ENCODE peak calls at places on chromosomes 4 and X, in eight cellular contexts. W is MM.1S, N is kidney epithelial cell, J is A549, D is K562, T is adrenal gland, M is HFF-Myc, G is left ventricle myocardium inferior. E is an unnamed sample.

GRCh38 chr4:71181332-71181731 is 157.5 kb upstream of the SLC4A4 start:
- DNase-seq in W (no peak), N (no peak), J (no peak), D (no peak), T (no peak), M (no peak), G (no peak), E (no peak)

GRCh38 chrX:13432776-13433605 is 113.1 kb upstream of the ATXN3L start:
- DNase-seq in W (no peak), N (no peak), J (no peak), D (no peak), T (no peak), M (peak), G (no peak), E (no peak)

GRCh38 chr4:17490575-17491059 is 21.3 kb downstream of the QDPR start:
- DNase-seq in W (no peak), N (no peak), J (no peak), D (no peak), T (no peak), M (no peak), G (no peak), E (no peak)

GRCh38 chrX:130301405-130301804 is 32.7 kb upstream of the ZNF280C start:
- DNase-seq in W (no peak), N (no peak), J (no peak), D (no peak), T (no peak), M (no peak), G (no peak), E (no peak)

GRCh38 chrX:123450217-123450616 is 266.1 kb downstream of the GRIA3 start:
- DNase-seq in W (peak), N (no peak), J (peak), D (no peak), T (no peak), M (no peak), G (no peak), E (no peak)

GRCh38 chr4:184941671-184942070 is 76.6 kb upstream of the HELT start:
- DNase-seq in W (no peak), N (no peak), J (no peak), D (no peak), T (no peak), M (no peak), G (no peak), E (no peak)

GRCh38 chr4:128354205-128354821 is 66.7 kb upstream of the PGRMC2 start:
- DNase-seq in W (no peak), N (peak), J (peak), D (no peak), T (peak), M (peak), G (no peak), E (peak)

GRCh38 chrX:49117597-49117996 is 5.9 kb downstream of the GPKOW start:
- DNase-seq in W (no peak), N (no peak), J (no peak), D (no peak), T (no peak), M (no peak), G (no peak), E (no peak)

GRCh38 chrX:153960077-153960476 is 11.5 kb downstream of the HCFC1 start:
- DNase-seq in W (no peak), N (no peak), J (no peak), D (no peak), T (no peak), M (no peak), G (no peak), E (no peak)

GRCh38 chr4:41883988-41884737 is 51.1 kb upstream of the TMEM33 start:
- DNase-seq in W (no peak), N (no peak), J (no peak), D (no peak), T (peak), M (no peak), G (no peak), E (no peak)

GRCh38 chrX:769796-770195 is 139.2 kb downstream of the SHOX start:
- DNase-seq in W (no peak), N (no peak), J (no peak), D (no peak), T (no peak), M (no peak), G (no peak), E (no peak)

GRCh38 chr4:992297-993110 is 700 bp downstream of the SLC26A1 start:
- DNase-seq in W (no peak), N (no peak), J (peak), D (peak), T (peak), M (no peak), G (no peak), E (peak)

GRCh38 chrX:38435130-38435529 is 82.7 kb downstream of the OTC start:
- DNase-seq in W (no peak), N (no peak), J (no peak), D (no peak), T (peak), M (no peak), G (no peak), E (no peak)

GRCh38 chr4:94032754-94033153 is 174.9 kb upstream of the SMARCAD1 start:
- DNase-seq in W (no peak), N (no peak), J (peak), D (no peak), T (no peak), M (no peak), G (no peak), E (no peak)

GRCh38 chrX:140149761-140150160 is 184.4 kb upstream of the CXorf66 start:
- DNase-seq in W (no peak), N (no peak), J (no peak), D (no peak), T (no peak), M (no peak), G (no peak), E (no peak)

GRCh38 chr4:82753725-82754410 is 44.7 kb downstream of the SCD5 start:
- DNase-seq in W (no peak), N (no peak), J (no peak), D (no peak), T (peak), M (no peak), G (no peak), E (peak)

GRCh38 chr4:70718811-70719604 is 2.8 kb upstream of the RUFY3 start:
- DNase-seq in W (no peak), N (no peak), J (no peak), D (no peak), T (no peak), M (no peak), G (no peak), E (no peak)

GRCh38 chr4:94570558-94570957 is 118.8 kb downstream of the PDLIM5 start:
- DNase-seq in W (no peak), N (no peak), J (no peak), D (no peak), T (no peak), M (no peak), G (no peak), E (no peak)

GRCh38 chr4:138021116-138021820 is 220.9 kb downstream of the SLC7A11 start:
- DNase-seq in W (no peak), N (no peak), J (no peak), D (no peak), T (no peak), M (no peak), G (no peak), E (no peak)

GRCh38 chrX:70470850-70471289 is 26.2 kb downstream of the DLG3 start:
- DNase-seq in W (peak), N (no peak), J (no peak), D (no peak), T (no peak), M (no peak), G (no peak), E (no peak)

GRCh38 chr4:82372874-82373815 is 646 bp downstream of the HNRNPD start:
- DNase-seq in W (peak), N (no peak), J (peak), D (peak), T (peak), M (peak), G (peak), E (no peak)

GRCh38 chr4:41124916-41125548 is 89.3 kb downstream of the APBB2 start:
- DNase-seq in W (no peak), N (no peak), J (peak), D (no peak), T (no peak), M (no peak), G (no peak), E (no peak)

GRCh38 chr4:176044589-176044951 is 21.1 kb upstream of the WDR17 start:
- DNase-seq in W (no peak), N (no peak), J (no peak), D (no peak), T (no peak), M (no peak), G (no peak), E (no peak)

GRCh38 chr4:181946902-181947301 is 296.3 kb upstream of the TENM3 start:
- DNase-seq in W (no peak), N (no peak), J (no peak), D (no peak), T (no peak), M (no peak), G (no peak), E (no peak)

GRCh38 chr4:16026155-16026761 is 57.6 kb downstream of the PROM1 start:
- DNase-seq in W (peak), N (no peak), J (peak), D (peak), T (peak), M (no peak), G (no peak), E (no peak)

GRCh38 chr4:72326692-72327632 is 242.1 kb downstream of the ADAMTS3 start:
- DNase-seq in W (peak), N (no peak), J (peak), D (no peak), T (no peak), M (no peak), G (no peak), E (peak)

GRCh38 chr4:85445058-85445639 is 29.8 kb upstream of the ARHGAP24 start:
- DNase-seq in W (no peak), N (no peak), J (no peak), D (no peak), T (no peak), M (no peak), G (no peak), E (peak)

GRCh38 chrX:131262738-131263679 is 26.1 kb downstream of the IGSF1 start:
- DNase-seq in W (peak), N (no peak), J (peak), D (peak), T (peak), M (no peak), G (no peak), E (no peak)

GRCh38 chr4:59091376-59092142 is 1981.4 kb upstream of the IGFBP7 start:
- DNase-seq in W (no peak), N (no peak), J (no peak), D (no peak), T (no peak), M (no peak), G (no peak), E (no peak)

GRCh38 chr4:157700898-157701694 is 471.7 kb downstream of the GASK1B start:
- DNase-seq in W (no peak), N (no peak), J (no peak), D (no peak), T (no peak), M (no peak), G (no peak), E (peak)

GRCh38 chr4:47762376-47763266 is 75.2 kb downstream of the CORIN start:
- DNase-seq in W (no peak), N (no peak), J (no peak), D (no peak), T (no peak), M (no peak), G (no peak), E (no peak)

GRCh38 chr4:77728420-77728819 is 90.7 kb downstream of the CNOT6L start:
- DNase-seq in W (no peak), N (no peak), J (no peak), D (peak), T (no peak), M (no peak), G (no peak), E (no peak)
- TF ChIP-seq CTCF in W (peak), N (peak), J (no peak), D (no peak), T (no peak), M (no peak), G (no peak), E (no peak)

GRCh38 chrX:150575415-150575814 is 7.0 kb downstream of the MTM1 start:
- DNase-seq in W (no peak), N (peak), J (peak), D (no peak), T (peak), M (no peak), G (no peak), E (peak)
- H3K4me3 ChIP-seq in W (peak), N (no peak), J (no peak), D (no peak), T (no peak), M (no peak), G (no peak), E (no peak)

GRCh38 chrX:75673468-75673867 is 111.6 kb downstream of the MAGEE2 start:
- DNase-seq in W (no peak), N (no peak), J (no peak), D (no peak), T (no peak), M (no peak), G (no peak), E (no peak)
- TF ChIP-seq CTCF in W (no peak), N (no peak), J (no peak), D (no peak), T (no peak), M (no peak), G (no peak), E (no peak)

GRCh38 chr4:2830632-2831610 is 12.7 kb upstream of the ADD1 start:
- DNase-seq in W (no peak), N (no peak), J (no peak), D (no peak), T (peak), M (no peak), G (peak), E (no peak)
- H3K4me3 ChIP-seq in W (no peak), N (no peak), J (no peak), D (no peak), T (no peak), M (no peak), G (no peak), E (no peak)

DNA sequence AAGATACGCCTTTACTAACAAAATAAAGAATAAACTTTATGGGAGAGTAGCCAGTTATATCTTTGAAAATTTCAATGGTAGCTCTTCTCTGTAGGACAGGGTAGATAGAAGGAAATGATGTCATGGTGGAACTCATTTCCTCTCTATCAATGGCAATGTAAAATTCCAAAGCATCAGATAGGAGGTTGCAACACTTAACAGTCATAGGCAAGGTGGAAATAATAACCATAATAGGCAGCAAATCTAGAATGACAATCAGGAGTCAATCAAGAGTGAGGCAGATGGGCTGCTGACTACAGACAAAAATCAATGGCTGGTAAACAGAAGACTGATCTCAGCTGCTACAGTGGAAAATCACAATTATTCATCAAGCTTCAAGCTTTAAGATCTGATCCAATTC is 53.9 kb upstream of the TET2 start:
- DNase-seq in W (no peak), N (no peak), J (no peak), D (no peak), T (no peak), M (no peak), G (no peak), E (no peak)
- TF ChIP-seq CTCF in W (no peak), N (no peak), J (no peak), D (no peak), T (no peak), M (no peak), G (no peak), E (no peak)

GRCh38 chr4:37627263-37627662 is 58.9 kb downstream of the RELL1 start:
- DNase-seq in W (no peak), N (no peak), J (no peak), D (no peak), T (no peak), M (no peak), G (no peak), E (no peak)
- H3K4me3 ChIP-seq in W (no peak), N (no peak), J (no peak), D (no peak), T (no peak), M (no peak), G (no peak), E (no peak)

GRCh38 chrX:103919336-103919682 is 43.1 kb upstream of the TMSB15B start:
- DNase-seq in W (peak), N (no peak), J (peak), D (no peak), T (no peak), M (no peak), G (no peak), E (peak)

GRCh38 chrX:103913356-103914020 is 48.9 kb upstream of the TMSB15B start:
- DNase-seq in W (no peak), N (no peak), J (no peak), D (no peak), T (no peak), M (no peak), G (no peak), E (peak)

GRCh38 chrX:103918584-103919335 is 43.7 kb upstream of the TMSB15B start:
- DNase-seq in W (peak), N (no peak), J (peak), D (no peak), T (peak), M (no peak), G (peak), E (peak)

DNA sequence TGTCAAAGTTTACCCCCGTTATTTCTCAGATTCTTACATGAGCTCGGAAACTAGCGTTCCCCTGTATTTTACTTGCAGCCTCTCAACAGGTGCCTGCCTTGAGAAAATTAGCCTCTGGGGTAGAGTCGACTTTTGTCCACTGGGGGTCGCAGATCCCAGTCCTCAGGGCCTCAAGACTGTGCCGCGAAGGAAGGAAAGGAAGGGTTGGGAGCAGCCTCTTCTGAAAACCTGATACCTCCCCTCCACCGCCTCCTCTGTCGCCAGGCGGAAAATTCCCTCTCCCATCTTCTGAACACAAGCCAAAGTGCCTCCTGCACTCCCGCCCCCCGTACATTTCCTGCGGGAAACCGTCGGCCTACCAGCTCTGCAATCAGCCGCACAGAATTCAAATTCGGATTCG is 44.4 kb upstream of the TMSB15B start:
- DNase-seq in W (peak), N (no peak), J (peak), D (peak), T (peak), M (no peak), G (peak), E (peak)
- TF ChIP-seq CTCF in W (peak), N (peak), J (peak), D (peak), T (peak), M (peak), G (peak), E (peak)

GRCh38 chrX:97563531-97564133 is 679.9 kb downstream of the RPA4 start:
- DNase-seq in W (peak), N (peak), J (no peak), D (no peak), T (peak), M (peak), G (peak), E (no peak)
- H3K4me3 ChIP-seq in W (peak), N (no peak), J (no peak), D (no peak), T (peak), M (peak), G (peak), E (peak)

DNA sequence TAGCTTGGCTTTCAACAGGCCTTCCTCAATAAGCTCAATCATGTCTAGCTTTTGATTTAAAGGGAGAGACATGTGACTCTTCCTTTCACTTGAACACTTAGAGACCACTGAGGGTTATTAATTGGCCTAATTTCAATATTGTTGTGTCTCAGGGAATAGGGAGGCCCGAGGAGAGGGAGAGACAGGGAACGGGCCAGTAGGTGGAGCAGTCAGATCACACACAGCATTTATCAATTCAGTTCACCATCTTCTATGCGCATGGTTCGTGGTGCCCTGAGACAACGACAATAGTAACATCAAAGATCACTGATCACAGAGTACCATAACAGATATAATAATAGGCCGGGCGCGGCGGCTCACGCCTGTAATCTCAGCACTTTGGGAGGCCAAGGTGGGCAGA is 17.8 kb downstream of the ZNF81 start:
- DNase-seq in W (peak), N (no peak), J (no peak), D (no peak), T (peak), M (no peak), G (peak), E (no peak)
- TF ChIP-seq CTCF in W (peak), N (no peak), J (no peak), D (peak), T (peak), M (peak), G (peak), E (peak)

GRCh38 chr4:91829531-91829930 is 474.2 kb upstream of the GRID2 start:
- DNase-seq in W (no peak), N (no peak), J (no peak), D (no peak), T (no peak), M (no peak), G (no peak), E (no peak)

GRCh38 chr4:91827914-91828313 is 475.9 kb upstream of the GRID2 start:
- DNase-seq in W (no peak), N (no peak), J (no peak), D (no peak), T (no peak), M (no peak), G (no peak), E (no peak)

GRCh38 chr4:91826186-91826585 is 477.6 kb upstream of the GRID2 start:
- DNase-seq in W (no peak), N (peak), J (no peak), D (no peak), T (no peak), M (no peak), G (no peak), E (no peak)

DNA sequence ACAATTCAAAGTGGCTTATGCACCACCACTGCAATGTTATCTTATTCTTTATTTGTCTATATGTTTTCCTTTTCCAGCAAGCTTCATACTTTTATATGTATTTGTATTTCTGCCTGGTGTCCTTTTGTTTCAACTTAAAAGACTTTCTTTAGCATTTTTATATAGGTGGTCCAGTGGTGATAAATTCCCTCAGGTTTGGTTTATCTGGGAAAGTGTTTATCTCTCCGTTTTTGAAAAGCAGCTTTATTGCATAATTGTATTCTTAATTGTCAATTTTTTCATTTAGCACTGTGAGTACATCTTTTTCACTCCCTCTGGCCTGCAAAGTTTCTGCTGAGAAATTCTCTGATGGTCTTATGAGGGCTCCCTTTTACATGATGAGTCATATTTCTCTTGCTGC is 479.0 kb upstream of the GRID2 start:
- DNase-seq in W (no peak), N (no peak), J (no peak), D (no peak), T (no peak), M (no peak), G (no peak), E (no peak)
- H3K4me3 ChIP-seq in W (no peak), N (no peak), J (no peak), D (no peak), T (no peak), M (no peak), G (no peak), E (no peak)

E was measured in retinal pigment epithelial cell.